ENCODE peak calls at places on chromosomes 3 and 15, in seven cellular contexts. One of them, this sample, is unnamed.

GRCh38 chr3:105594219-105594618 is 227.5 kb downstream of the ALCAM start:
- DNase-seq in body of pancreas: no peak
- DNase-seq in BJ: no peak
- DNase-seq in SK-N-SH: no peak
- DNase-seq in dorsolateral prefrontal cortex: no peak
- DNase-seq in ovary: no peak
- DNase-seq in psoas muscle: no peak
- DNase-seq in this sample: no peak

GRCh38 chr15:96217983-96218382 is 112.5 kb upstream of the NR2F2 start:
- DNase-seq in body of pancreas: no peak
- DNase-seq in BJ: no peak
- DNase-seq in SK-N-SH: no peak
- DNase-seq in dorsolateral prefrontal cortex: no peak
- DNase-seq in ovary: no peak
- DNase-seq in psoas muscle: no peak
- DNase-seq in this sample: no peak

GRCh38 chr3:66997560-66998074 is 490 bp upstream of the KBTBD8 start:
- DNase-seq in body of pancreas: no peak
- DNase-seq in BJ: no peak
- DNase-seq in SK-N-SH: no peak
- DNase-seq in dorsolateral prefrontal cortex: peak
- DNase-seq in ovary: no peak
- DNase-seq in psoas muscle: peak
- DNase-seq in this sample: no peak

GRCh38 chr3:186971578-186971977 is 41.3 kb downstream of the ST6GAL1 start:
- DNase-seq in body of pancreas: no peak
- DNase-seq in BJ: no peak
- DNase-seq in SK-N-SH: no peak
- DNase-seq in dorsolateral prefrontal cortex: no peak
- DNase-seq in ovary: no peak
- DNase-seq in psoas muscle: no peak
- DNase-seq in this sample: no peak

GRCh38 chr15:81357178-81357686 is 16.8 kb downstream of the TMC3 start:
- DNase-seq in body of pancreas: no peak
- DNase-seq in BJ: no peak
- DNase-seq in SK-N-SH: no peak
- DNase-seq in dorsolateral prefrontal cortex: no peak
- DNase-seq in ovary: no peak
- DNase-seq in psoas muscle: no peak
- DNase-seq in this sample: no peak

GRCh38 chr3:13966302-13966701 is 86.4 kb upstream of the WNT7A start:
- DNase-seq in body of pancreas: no peak
- DNase-seq in BJ: no peak
- DNase-seq in SK-N-SH: no peak
- DNase-seq in dorsolateral prefrontal cortex: no peak
- DNase-seq in ovary: no peak
- DNase-seq in psoas muscle: no peak
- DNase-seq in this sample: no peak

GRCh38 chr3:171700653-171701052 is 109.6 kb downstream of the PLD1 start:
- DNase-seq in body of pancreas: no peak
- DNase-seq in BJ: no peak
- DNase-seq in SK-N-SH: no peak
- DNase-seq in dorsolateral prefrontal cortex: no peak
- DNase-seq in ovary: no peak
- DNase-seq in psoas muscle: no peak
- DNase-seq in this sample: no peak

GRCh38 chr3:22585504-22585903 is 617.6 kb upstream of the UBE2E2 start:
- DNase-seq in body of pancreas: no peak
- DNase-seq in BJ: no peak
- DNase-seq in SK-N-SH: no peak
- DNase-seq in dorsolateral prefrontal cortex: no peak
- DNase-seq in ovary: no peak
- DNase-seq in psoas muscle: no peak
- DNase-seq in this sample: peak

GRCh38 chr3:73419993-73420392 is 204.7 kb downstream of the PDZRN3 start:
- DNase-seq in body of pancreas: no peak
- DNase-seq in BJ: no peak
- DNase-seq in SK-N-SH: no peak
- DNase-seq in dorsolateral prefrontal cortex: no peak
- DNase-seq in ovary: no peak
- DNase-seq in psoas muscle: no peak
- DNase-seq in this sample: no peak
- H3K4me3 ChIP-seq in body of pancreas: no peak
- H3K4me3 ChIP-seq in BJ: no peak
- H3K4me3 ChIP-seq in SK-N-SH: no peak
- H3K4me3 ChIP-seq in dorsolateral prefrontal cortex: no peak
- H3K4me3 ChIP-seq in ovary: no peak
- H3K4me3 ChIP-seq in psoas muscle: no peak
- H3K4me3 ChIP-seq in this sample: no peak

GRCh38 chr15:93523490-93523889 is 434.5 kb upstream of the RGMA start:
- DNase-seq in body of pancreas: no peak
- DNase-seq in BJ: no peak
- DNase-seq in SK-N-SH: no peak
- DNase-seq in dorsolateral prefrontal cortex: no peak
- DNase-seq in ovary: no peak
- DNase-seq in psoas muscle: no peak
- DNase-seq in this sample: no peak
- TF ChIP-seq CTCF in body of pancreas: no peak
- TF ChIP-seq CTCF in BJ: no peak
- TF ChIP-seq CTCF in SK-N-SH: no peak
- TF ChIP-seq CTCF in dorsolateral prefrontal cortex: no peak
- TF ChIP-seq CTCF in ovary: no peak
- TF ChIP-seq CTCF in psoas muscle: no peak
- TF ChIP-seq CTCF in this sample: no peak

DNA sequence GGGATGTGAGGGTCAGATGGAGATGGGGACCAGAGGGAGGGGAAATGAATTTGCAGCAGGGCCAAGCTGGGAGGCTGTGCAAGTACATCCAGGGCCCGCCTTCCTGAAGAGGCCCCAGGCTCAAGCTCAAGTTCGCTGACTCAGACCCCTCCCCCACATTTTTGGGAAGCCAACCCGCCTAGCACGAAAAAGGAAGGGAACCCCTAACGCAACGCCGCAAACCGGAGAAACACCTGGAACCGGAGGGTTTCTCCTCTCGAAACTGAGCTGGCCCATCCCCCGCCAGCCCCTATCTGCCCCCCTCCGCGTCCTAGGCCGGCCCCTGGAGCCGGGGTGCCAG is 624 bp downstream of the AP3B2 start:
- DNase-seq in body of pancreas: no peak
- DNase-seq in BJ: no peak
- DNase-seq in SK-N-SH: no peak
- DNase-seq in dorsolateral prefrontal cortex: peak
- DNase-seq in ovary: no peak
- DNase-seq in psoas muscle: no peak
- DNase-seq in this sample: no peak
- H3K4me3 ChIP-seq in body of pancreas: no peak
- H3K4me3 ChIP-seq in BJ: peak
- H3K4me3 ChIP-seq in SK-N-SH: peak
- H3K4me3 ChIP-seq in dorsolateral prefrontal cortex: peak
- H3K4me3 ChIP-seq in ovary: peak
- H3K4me3 ChIP-seq in psoas muscle: peak
- H3K4me3 ChIP-seq in this sample: peak

GRCh38 chr3:29757054-29757777 is 476.3 kb downstream of the RBMS3 start:
- DNase-seq in body of pancreas: peak
- DNase-seq in BJ: no peak
- DNase-seq in SK-N-SH: no peak
- DNase-seq in dorsolateral prefrontal cortex: no peak
- DNase-seq in ovary: no peak
- DNase-seq in psoas muscle: no peak
- DNase-seq in this sample: no peak
- TF ChIP-seq CTCF in body of pancreas: no peak
- TF ChIP-seq CTCF in BJ: no peak
- TF ChIP-seq CTCF in SK-N-SH: no peak
- TF ChIP-seq CTCF in dorsolateral prefrontal cortex: no peak
- TF ChIP-seq CTCF in ovary: no peak
- TF ChIP-seq CTCF in psoas muscle: no peak
- TF ChIP-seq CTCF in this sample: no peak

DNA sequence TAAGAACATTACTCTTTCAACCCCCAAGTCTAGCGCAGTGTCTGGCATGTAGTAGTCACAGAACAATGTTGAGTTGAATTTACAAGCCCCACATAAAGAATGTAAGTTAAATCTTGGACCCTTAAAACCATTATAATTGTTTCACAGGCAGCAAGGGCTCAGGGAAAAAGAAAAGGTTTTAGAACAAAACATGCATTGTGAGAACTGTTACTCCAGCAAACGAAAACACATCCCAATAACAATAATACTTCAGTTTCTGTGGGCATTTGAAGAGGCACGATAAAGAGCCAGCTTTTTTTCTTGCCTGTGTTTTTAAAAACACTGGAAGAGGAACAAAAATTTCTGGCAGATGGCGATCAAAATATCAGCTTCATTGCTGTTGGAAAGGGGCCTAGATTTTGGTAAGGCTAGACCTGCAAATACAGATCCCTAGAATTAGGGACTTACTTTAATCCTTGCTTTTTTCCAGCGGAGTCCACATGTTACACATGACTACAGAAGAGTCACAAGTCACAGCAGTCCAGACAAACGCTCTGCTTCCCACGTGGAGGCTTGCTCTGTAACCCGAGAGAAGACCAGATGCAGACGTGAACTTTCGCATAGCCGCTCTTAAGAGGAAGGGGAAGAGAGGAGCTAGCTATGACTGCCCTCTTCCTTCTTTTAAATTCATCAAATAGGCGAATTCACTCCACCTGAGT is 78.0 kb upstream of the IGSF10 start:
- DNase-seq in body of pancreas: peak
- DNase-seq in BJ: no peak
- DNase-seq in SK-N-SH: no peak
- DNase-seq in dorsolateral prefrontal cortex: peak
- DNase-seq in ovary: peak
- DNase-seq in psoas muscle: no peak
- DNase-seq in this sample: peak
- H3K4me3 ChIP-seq in body of pancreas: no peak
- H3K4me3 ChIP-seq in BJ: no peak
- H3K4me3 ChIP-seq in SK-N-SH: no peak
- H3K4me3 ChIP-seq in dorsolateral prefrontal cortex: peak
- H3K4me3 ChIP-seq in ovary: peak
- H3K4me3 ChIP-seq in psoas muscle: peak
- H3K4me3 ChIP-seq in this sample: no peak

GRCh38 chr15:41066516-41066915 is 49.6 kb downstream of the INO80 start:
- DNase-seq in body of pancreas: no peak
- DNase-seq in BJ: no peak
- DNase-seq in SK-N-SH: no peak
- DNase-seq in dorsolateral prefrontal cortex: no peak
- DNase-seq in ovary: no peak
- DNase-seq in psoas muscle: no peak
- DNase-seq in this sample: no peak
- TF ChIP-seq CTCF in body of pancreas: no peak
- TF ChIP-seq CTCF in BJ: no peak
- TF ChIP-seq CTCF in SK-N-SH: no peak
- TF ChIP-seq CTCF in dorsolateral prefrontal cortex: no peak
- TF ChIP-seq CTCF in ovary: no peak
- TF ChIP-seq CTCF in psoas muscle: no peak
- TF ChIP-seq CTCF in this sample: no peak

GRCh38 chr3:69385723-69386483 is at the start of gene FRMD4B:
- DNase-seq in body of pancreas: peak
- DNase-seq in BJ: no peak
- DNase-seq in SK-N-SH: peak
- DNase-seq in dorsolateral prefrontal cortex: peak
- DNase-seq in ovary: peak
- DNase-seq in psoas muscle: peak
- DNase-seq in this sample: peak

GRCh38 chr3:69388241-69388640 is 2.4 kb upstream of the FRMD4B start:
- DNase-seq in body of pancreas: no peak
- DNase-seq in BJ: no peak
- DNase-seq in SK-N-SH: no peak
- DNase-seq in dorsolateral prefrontal cortex: no peak
- DNase-seq in ovary: no peak
- DNase-seq in psoas muscle: no peak
- DNase-seq in this sample: no peak

GRCh38 chr3:69384379-69384778 is 1.5 kb downstream of the FRMD4B start:
- DNase-seq in body of pancreas: no peak
- DNase-seq in BJ: no peak
- DNase-seq in SK-N-SH: no peak
- DNase-seq in dorsolateral prefrontal cortex: no peak
- DNase-seq in ovary: no peak
- DNase-seq in psoas muscle: no peak
- DNase-seq in this sample: no peak

GRCh38 chr3:69385033-69385722 is 710 bp downstream of the FRMD4B start:
- DNase-seq in body of pancreas: no peak
- DNase-seq in BJ: no peak
- DNase-seq in SK-N-SH: no peak
- DNase-seq in dorsolateral prefrontal cortex: no peak
- DNase-seq in ovary: no peak
- DNase-seq in psoas muscle: no peak
- DNase-seq in this sample: no peak

DNA sequence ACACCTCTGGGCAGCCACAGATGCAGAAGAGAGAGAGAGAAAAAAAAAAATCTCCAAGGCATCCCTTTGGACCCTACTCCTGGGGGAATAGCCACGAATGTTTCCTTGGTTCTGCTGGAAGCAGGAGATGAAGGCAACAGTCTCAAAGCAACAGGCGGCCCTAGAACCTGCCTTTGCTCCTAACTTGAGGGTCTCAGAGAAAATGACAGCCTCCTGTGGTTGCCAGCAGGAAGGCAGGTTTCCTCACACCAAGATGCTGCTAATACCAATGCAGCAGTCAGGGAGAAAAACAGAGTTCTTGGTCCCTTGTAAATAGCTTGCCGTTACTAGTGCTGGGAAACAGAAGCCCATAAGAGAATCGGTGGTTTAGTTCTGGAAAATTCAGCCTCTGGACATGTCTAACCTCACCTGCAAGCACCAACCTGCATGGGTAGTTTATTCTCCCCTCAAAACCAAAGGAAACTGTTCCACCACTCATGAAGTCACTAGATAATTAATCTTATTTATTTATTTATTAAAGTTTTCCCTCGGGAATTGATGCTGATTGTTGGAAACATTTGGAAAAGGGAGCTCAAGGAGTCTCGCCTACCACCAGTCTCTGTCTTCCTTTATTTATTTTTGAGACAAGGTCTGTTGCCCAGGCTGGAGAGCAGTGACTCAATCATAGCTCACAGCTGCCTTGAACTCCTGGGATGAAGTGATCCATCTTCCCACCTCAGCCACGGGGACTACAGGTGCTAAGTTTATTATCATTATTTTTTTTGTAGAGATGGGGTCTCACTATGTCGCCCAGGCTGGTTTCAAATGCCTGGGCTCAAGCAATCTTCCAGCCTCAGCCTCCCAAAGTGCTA is 872 bp upstream of the FRMD4B start:
- DNase-seq in body of pancreas: no peak
- DNase-seq in BJ: no peak
- DNase-seq in SK-N-SH: no peak
- DNase-seq in dorsolateral prefrontal cortex: no peak
- DNase-seq in ovary: no peak
- DNase-seq in psoas muscle: no peak
- DNase-seq in this sample: no peak
- H3K4me3 ChIP-seq in body of pancreas: no peak
- H3K4me3 ChIP-seq in BJ: peak
- H3K4me3 ChIP-seq in SK-N-SH: peak
- H3K4me3 ChIP-seq in dorsolateral prefrontal cortex: peak
- H3K4me3 ChIP-seq in ovary: peak
- H3K4me3 ChIP-seq in psoas muscle: peak
- H3K4me3 ChIP-seq in this sample: peak

This sample was measured in cardiac muscle cell.